ENCODE peak calls at places on chromosomes 11 and 22, in four cellular contexts. T is right cardiac atrium, C is colonic mucosa, G is PC-3. O is an unnamed sample.

GRCh38 chr11:95508219-95508880 is 277.3 kb upstream of the SESN3 start:
- DNase-seq in T (no peak), C (no peak), G (no peak), O (no peak)

GRCh38 chr11:108007819-108008218 is 879 bp upstream of the CUL5 start:
- DNase-seq in T (no peak), C (no peak), G (no peak), O (no peak)

GRCh38 chr11:58575377-58576020 is at the start of gene LPXN:
- DNase-seq in T (no peak), C (no peak), G (peak; percentile 90), O (no peak)

GRCh38 chr11:26862801-26863200 is 131.1 kb upstream of the FIBIN start:
- DNase-seq in T (no peak), C (no peak), G (no peak), O (no peak)

GRCh38 chr11:122910775-122911174 is 28.2 kb downstream of the JHY start:
- DNase-seq in T (no peak), C (no peak), G (peak; percentile 53), O (no peak)

GRCh38 chr11:67490727-67491065 is 7.9 kb downstream of the AIP start:
- DNase-seq in T (no peak), C (no peak), G (no peak), O (no peak)

GRCh38 chr11:68042219-68043028 is 3.6 kb downstream of the TCIRG1 start:
- DNase-seq in T (peak; percentile 61), C (no peak), G (no peak), O (no peak)

GRCh38 chr11:40188848-40189247 is 1270.6 kb downstream of the LRRC4C start:
- DNase-seq in T (no peak), C (no peak), G (no peak), O (no peak)

GRCh38 chr22:41825376-41825775 is 7.5 kb upstream of the SREBF2 start:
- DNase-seq in T (peak; percentile 65), C (no peak), G (no peak), O (no peak)

GRCh38 chr11:67024410-67024809 is 1.5 kb downstream of the SYT12 start:
- DNase-seq in T (no peak), C (no peak), G (peak; percentile 66), O (no peak)

GRCh38 chr22:17172172-17172833 is 13.2 kb upstream of the HDHD5 start:
- DNase-seq in T (peak; percentile 80), C (no peak), G (no peak), O (peak; percentile 38)

GRCh38 chr11:107856981-107857517 is 1.5 kb downstream of the SLC35F2 start:
- DNase-seq in T (peak; percentile 57), C (peak; percentile 74), G (peak; percentile 96), O (no peak)

GRCh38 chr22:18008136-18008535 is 16.2 kb downstream of the MICAL3 start:
- DNase-seq in T (no peak), C (no peak), G (no peak), O (no peak)

GRCh38 chr11:111520565-111520964 is 6.0 kb downstream of the HOATZ start:
- DNase-seq in T (no peak), C (no peak), G (peak; percentile 23), O (no peak)

GRCh38 chr11:95584180-95584579 is 205.4 kb downstream of the FAM76B start:
- DNase-seq in T (no peak), C (no peak), G (no peak), O (no peak)

GRCh38 chr11:134398079-134398444 is 14.0 kb downstream of the B3GAT1 start:
- DNase-seq in T (no peak), C (no peak), G (no peak), O (no peak)

GRCh38 chr11:77188912-77189491 is 61.0 kb downstream of the MYO7A start:
- DNase-seq in T (no peak), C (peak; percentile 68), G (no peak), O (no peak)

GRCh38 chr22:42145175-42145574 is 14.6 kb upstream of the CYP2D6 start:
- DNase-seq in T (no peak), C (no peak), G (no peak), O (no peak)

GRCh38 chr22:45155050-45155840 is 8.5 kb upstream of the NUP50 start:
- DNase-seq in T (no peak), C (no peak), G (no peak), O (no peak)

DNA sequence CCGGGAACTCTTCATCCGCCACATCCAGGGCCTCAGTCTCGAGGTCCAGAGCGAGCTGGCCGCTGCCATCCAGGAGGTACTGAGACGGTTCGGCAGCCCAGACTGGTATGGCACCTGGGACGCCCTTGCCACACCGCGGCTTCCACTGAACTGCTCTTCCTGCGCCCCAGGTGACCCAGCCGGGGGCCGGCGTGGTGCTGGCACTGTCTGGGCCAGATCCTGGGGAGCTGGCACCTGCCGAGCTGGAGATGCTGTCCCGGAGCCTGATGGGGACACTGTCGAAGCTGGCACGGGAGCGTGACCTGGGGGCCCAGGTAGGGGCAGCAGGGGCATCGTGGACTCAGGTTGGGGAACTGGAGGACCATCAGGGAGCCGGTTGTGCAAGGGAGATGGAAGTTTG is 1.4 kb downstream of the CCDC88B start:
- DNase-seq in T (peak; percentile 66), C (no peak), G (no peak), O (no peak)
- H3K4me3 ChIP-seq in T (no peak overlapping the region), C (no peak overlapping the region), G (no peak overlapping the region), O (no peak overlapping the region)

GRCh38 chr11:27873664-27874063 is 173.4 kb upstream of the BDNF start:
- DNase-seq in T (no peak), C (no peak), G (no peak), O (no peak)
- H3K4me1 ChIP-seq in T (peaks cover 3% of the 10 kb centered on the region), C (no peaks in the 10 kb centered on the region), G (peaks cover 9% of the 10 kb centered on the region), O (no peaks in the 10 kb centered on the region)

GRCh38 chr11:109424893-109425292 is 2.9 kb downstream of the C11orf87 start:
- DNase-seq in T (no peak), C (peak; percentile 27), G (peak; percentile 59), O (no peak)

GRCh38 chr11:109422755-109423113 is 744 bp downstream of the C11orf87 start:
- DNase-seq in T (no peak), C (no peak), G (no peak), O (no peak)

GRCh38 chr11:109425554-109425953 is 3.6 kb downstream of the C11orf87 start:
- DNase-seq in T (no peak), C (no peak), G (no peak), O (no peak)

GRCh38 chr11:109423114-109423859 is 1.3 kb downstream of the C11orf87 start:
- DNase-seq in T (peak; percentile 42), C (no peak), G (no peak), O (no peak)

GRCh38 chr11:109423860-109424190 is 1.8 kb downstream of the C11orf87 start:
- DNase-seq in T (no peak), C (no peak), G (no peak), O (no peak)
- H3K4me3 ChIP-seq in T (no peak overlapping the region), C (no peak overlapping the region), G (no peak overlapping the region), O (no peak overlapping the region)

GRCh38 chr11:65470433-65470832 is 28.4 kb upstream of the MALAT1 start:
- DNase-seq in T (peak; percentile 40), C (no peak), G (no peak), O (no peak)
- H3K4me1 ChIP-seq in T (peaks cover 9% of the 10 kb centered on the region), C (peaks cover 3% of the 10 kb centered on the region), G (peaks cover 33% of the 10 kb centered on the region), O (peaks cover 3% of the 10 kb centered on the region)

O was measured in lung.